ENCODE peak calls at places on chromosome 18, in eight cellular contexts. J is activated naive CD8-positive, alpha-beta T cell treated with anti-CD3 and anti-CD28 coated beads, Interleukin-2, amount 50 U/mL, for 24 hours; B is H54; E is GM19239; S is NCI-H460; N is EL; D is H7; Y is endothelial cell. I is an unnamed sample.

GRCh38 chr18:36440614-36441013 is 143.1 kb downstream of the FHOD3 start:
- DNase-seq in B (no peak), D (no peak), S (no peak), Y (no peak), J (no peak), N (peak), E (no peak), I (no peak)

GRCh38 chr18:48834421-48835011 is 116.2 kb downstream of the SMAD7 start:
- DNase-seq in B (peak), Y (peak), S (no peak), J (peak), E (peak), D (no peak), N (peak), I (peak)

GRCh38 chr18:70289351-70290330 is 796 bp downstream of the SOCS6 start:
- DNase-seq in B (no peak), J (no peak), N (peak), Y (peak), E (peak), D (peak), S (peak), I (no peak)

GRCh38 chr18:78739115-78739514 is 240.5 kb upstream of the SALL3 start:
- DNase-seq in Y (no peak), D (no peak), E (no peak), N (no peak), S (no peak), B (no peak), J (no peak), I (no peak)

GRCh38 chr18:7572837-7573236 is 5.7 kb downstream of the PTPRM start:
- DNase-seq in B (peak), Y (no peak), E (no peak), J (no peak), D (no peak), S (no peak), N (peak), I (no peak)

GRCh38 chr18:7901657-7902056 is 334.5 kb downstream of the PTPRM start:
- DNase-seq in J (no peak), Y (no peak), S (no peak), B (no peak), E (no peak), D (no peak), N (no peak), I (no peak)

GRCh38 chr18:35497334-35498197 is at the start of gene INO80C:
- DNase-seq in B (peak), N (peak), J (peak), Y (peak), S (peak), D (peak), E (peak), I (peak)

GRCh38 chr18:53753616-53754015 is 470.9 kb downstream of the MBD2 start:
- DNase-seq in S (no peak), N (no peak), D (no peak), J (no peak), E (no peak), Y (no peak), B (no peak), I (no peak)

GRCh38 chr18:54945726-54946125 is 13.5 kb downstream of the CCDC68 start:
- DNase-seq in E (no peak), S (peak), Y (no peak), J (no peak), N (no peak), B (no peak), D (no peak), I (no peak)

GRCh38 chr18:24875286-24875685 is 414.8 kb downstream of the HRH4 start:
- DNase-seq in S (no peak), Y (no peak), N (no peak), E (no peak), J (no peak), B (no peak), D (no peak), I (no peak)

GRCh38 chr18:58132595-58133191 is 88.7 kb downstream of the NEDD4L start:
- DNase-seq in N (peak), J (no peak), E (no peak), D (no peak), Y (no peak), S (no peak), B (no peak), I (no peak)

GRCh38 chr18:7000484-7001096 is 117.0 kb downstream of the LAMA1 start:
- DNase-seq in D (peak), E (no peak), S (no peak), B (peak), J (no peak), N (peak), Y (no peak), I (no peak)

GRCh38 chr18:39681061-39681460 is 2115.5 kb upstream of the CELF4 start:
- DNase-seq in J (no peak), N (no peak), E (no peak), B (no peak), D (no peak), Y (no peak), S (no peak), I (no peak)

GRCh38 chr18:48454146-48454796 is 45.1 kb upstream of the ZBTB7C start:
- DNase-seq in B (no peak), S (no peak), N (no peak), D (no peak), J (no peak), E (no peak), Y (no peak), I (no peak)

GRCh38 chr18:22175326-22175725 is 5.9 kb downstream of the GATA6 start:
- DNase-seq in D (no peak), E (no peak), S (no peak), N (no peak), J (no peak), Y (no peak), B (no peak), I (no peak)

GRCh38 chr18:56068030-56068671 is 480.2 kb upstream of the TCF4 start:
- DNase-seq in Y (no peak), E (no peak), B (peak), D (no peak), S (no peak), N (peak), J (no peak), I (no peak)

GRCh38 chr18:67463829-67464228 is 52.7 kb downstream of the DSEL start:
- DNase-seq in B (no peak), E (no peak), N (no peak), Y (no peak), S (no peak), J (no peak), D (no peak), I (no peak)

GRCh38 chr18:48845174-48845573 is 105.6 kb downstream of the SMAD7 start:
- DNase-seq in E (no peak), B (no peak), N (no peak), Y (no peak), S (no peak), D (no peak), J (no peak), I (no peak)

GRCh38 chr18:79574938-79575525 is 104.6 kb upstream of the CTDP1 start:
- DNase-seq in D (no peak), J (no peak), Y (no peak), B (no peak), N (no peak), E (no peak), S (no peak), I (peak)

GRCh38 chr18:62751341-62751821 is 36.0 kb downstream of the PHLPP1 start:
- DNase-seq in N (peak), B (no peak), S (no peak), E (no peak), Y (peak), D (no peak), J (no peak), I (no peak)

GRCh38 chr18:39604836-39605235 is 2039.2 kb upstream of the CELF4 start:
- DNase-seq in B (no peak), S (no peak), J (no peak), E (no peak), D (no peak), N (peak), Y (no peak), I (no peak)

GRCh38 chr18:59917422-59917821 is 17.6 kb downstream of the PMAIP1 start:
- DNase-seq in B (no peak), N (no peak), E (no peak), Y (no peak), D (peak), S (no peak), J (no peak), I (no peak)

GRCh38 chr18:22983175-22983574 is 50.0 kb downstream of the RBBP8 start:
- DNase-seq in J (no peak), B (peak), N (peak), D (peak), S (peak), E (no peak), Y (no peak), I (no peak)

GRCh38 chr18:31500161-31500688 is 2.2 kb downstream of the DSG2 start:
- DNase-seq in N (no peak), J (no peak), D (no peak), B (no peak), S (no peak), E (peak), Y (no peak), I (no peak)

GRCh38 chr18:68660355-68661183 is 54.3 kb downstream of the TMX3 start:
- DNase-seq in Y (no peak), B (no peak), E (no peak), D (no peak), S (peak), J (no peak), N (peak), I (no peak)

GRCh38 chr18:62790836-62791772 is 75.8 kb downstream of the PHLPP1 start:
- DNase-seq in Y (no peak), S (no peak), D (no peak), B (no peak), N (peak), E (no peak), J (no peak), I (no peak)

GRCh38 chr18:43303376-43303775 is 26.1 kb upstream of the SYT4 start:
- DNase-seq in S (peak), J (no peak), B (no peak), D (no peak), Y (no peak), E (no peak), N (no peak), I (no peak)

GRCh38 chr18:49678440-49678839 is 116.6 kb downstream of the LIPG start:
- DNase-seq in N (no peak), S (no peak), E (no peak), J (no peak), Y (no peak), B (no peak), D (no peak), I (no peak)